ENCODE peak calls at places on chromosomes 13 and 19, in seven cellular contexts. Y is gastrocnemius medialis, A is IMR-90, M is GM12865, Z is Caco-2, D is fibroblast of lung, P is AG04450. B is an unnamed sample.

GRCh38 chr13:112696001-112696868 is 6.4 kb downstream of the ATP11A start:
- DNase-seq in Y (no peak), A (no peak), M (no peak), Z (peak; percentile 17), D (no peak), P (no peak), B (no peak)

GRCh38 chr13:25165664-25166063 is 6.4 kb downstream of the AMER2 start:
- DNase-seq in Y (no peak), A (no peak), M (no peak), Z (no peak), D (no peak), P (no peak), B (no peak)

GRCh38 chr19:33252971-33253370 is 27.3 kb upstream of the SLC7A10 start:
- DNase-seq in Y (no peak), A (no peak), M (no peak), Z (no peak), D (no peak), P (no peak), B (no peak)

GRCh38 chr13:76912476-76912875 is 26.3 kb upstream of the KCTD12 start:
- DNase-seq in Y (no peak), A (no peak), M (no peak), Z (no peak), D (no peak), P (no peak), B (no peak)

GRCh38 chr19:40702337-40703012 is 12.0 kb upstream of the NUMBL start:
- DNase-seq in Y (no peak), A (no peak), M (no peak), Z (no peak), D (peak; percentile 26), P (no peak), B (peak; percentile 51)

GRCh38 chr19:16112778-16113177 is 1.1 kb downstream of the RAB8A start:
- DNase-seq in Y (no peak), A (no peak), M (peak; percentile 34), Z (no peak), D (no peak), P (no peak), B (no peak)

GRCh38 chr13:38620876-38621275 is 66.0 kb upstream of the FREM2 start:
- DNase-seq in Y (no peak), A (no peak), M (no peak), Z (no peak), D (no peak), P (no peak), B (no peak)

GRCh38 chr19:2779121-2779740 is 3.8 kb downstream of the SGTA start:
- DNase-seq in Y (no peak), A (no peak), M (no peak), Z (no peak), D (no peak), P (no peak), B (no peak)

GRCh38 chr13:100203696-100204367 is 114.9 kb downstream of the PCCA start:
- DNase-seq in Y (no peak), A (peak; percentile 78), M (peak; percentile 9), Z (no peak), D (peak; percentile 89), P (no peak), B (peak; percentile 85)

GRCh38 chr19:31627824-31628223 is 278.6 kb upstream of the TSHZ3 start:
- DNase-seq in Y (no peak), A (no peak), M (no peak), Z (no peak), D (no peak), P (no peak), B (no peak)

DNA sequence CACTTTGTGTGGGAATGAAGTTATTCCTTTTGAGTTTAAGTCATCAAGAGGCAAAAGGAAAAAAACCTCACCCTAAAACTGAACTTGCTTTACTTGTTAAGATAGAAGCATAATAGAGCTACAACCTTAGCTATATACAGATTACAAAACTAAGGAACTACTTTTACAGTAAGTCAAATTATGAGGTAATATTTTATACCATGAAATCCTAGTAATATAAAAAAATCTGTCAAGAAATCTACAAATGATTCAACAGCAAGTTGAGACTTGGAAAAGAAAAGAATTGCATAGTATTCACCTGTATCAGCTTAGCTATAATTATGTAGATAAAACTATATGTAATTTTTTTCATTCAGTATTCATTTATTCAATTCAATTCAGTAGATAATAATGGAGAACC is 335.3 kb downstream of the KLF5 start:
- DNase-seq in Y (no peak), A (no peak), M (no peak), Z (no peak), D (no peak), P (no peak), B (no peak)
- H3K4me3 ChIP-seq in Y (no peak overlapping the region), A (no peak overlapping the region), M (no peak overlapping the region), Z (no peak overlapping the region), D (no peak overlapping the region), P (no peak overlapping the region), B (no peak overlapping the region)

DNA sequence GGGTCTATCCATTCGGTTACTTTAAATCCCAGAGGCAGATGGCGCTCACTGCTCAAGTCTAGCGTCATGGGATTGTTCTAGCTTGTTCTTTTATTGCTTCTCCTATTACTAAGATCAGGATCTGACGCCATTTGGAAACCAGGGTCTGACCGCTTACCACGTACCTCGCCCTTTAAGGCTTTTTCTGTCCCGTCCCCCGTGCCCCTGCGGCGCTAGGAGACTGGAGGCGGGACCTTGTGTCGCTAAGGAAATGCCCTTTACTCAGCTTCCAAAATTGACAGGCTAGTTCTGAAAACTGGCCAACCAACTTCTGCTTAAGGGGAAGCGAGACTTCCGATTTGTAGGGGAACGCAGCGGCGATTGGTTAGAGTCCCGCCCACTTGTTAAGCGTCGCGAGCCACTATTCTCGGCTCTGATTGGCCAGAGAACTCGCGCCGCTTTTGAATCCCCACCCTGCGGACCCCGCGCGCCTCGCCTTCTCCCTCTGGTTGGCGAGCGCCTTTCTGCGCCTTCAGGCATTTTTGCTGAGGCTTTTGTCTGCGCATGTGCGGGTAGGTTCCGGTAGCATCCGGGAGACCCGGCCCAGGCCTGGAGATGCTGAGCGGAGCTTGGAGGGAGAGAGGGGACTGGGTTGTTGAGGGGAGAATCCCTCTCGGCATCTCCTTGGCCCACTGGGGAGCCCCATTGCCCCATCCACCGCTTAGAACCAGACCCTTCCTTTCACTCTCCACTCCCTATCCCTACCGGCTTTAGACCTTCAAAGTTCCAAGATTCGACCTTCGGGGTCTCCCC is 3.9 kb upstream of the C19orf84 start:
- DNase-seq in Y (peak; percentile 92), A (peak; percentile 99), M (peak; percentile 100), Z (peak; percentile 98), D (peak; percentile 98), P (peak; percentile 96), B (peak; percentile 100)
- TF ChIP-seq CTCF in Y (no peak), A (no peak), M (no peak), Z (peak; percentile 1), D (peak; percentile 7), P (no peak), B (peak; percentile 46)

GRCh38 chr19:17751103-17751911 is at the start of gene FCHO1:
- DNase-seq in Y (no peak), A (no peak), M (peak; percentile 96), Z (no peak), D (no peak), P (no peak), B (no peak)

GRCh38 chr19:17749912-17750317 is 1.4 kb upstream of the FCHO1 start:
- DNase-seq in Y (no peak), A (no peak), M (no peak), Z (no peak), D (no peak), P (no peak), B (peak; percentile 22)

GRCh38 chr19:17753976-17754375 is 2.7 kb downstream of the FCHO1 start:
- DNase-seq in Y (no peak), A (no peak), M (no peak), Z (no peak), D (no peak), P (no peak), B (no peak)

GRCh38 chr19:17752865-17753639 is 1.8 kb downstream of the FCHO1 start:
- DNase-seq in Y (no peak), A (no peak), M (no peak), Z (no peak), D (no peak), P (no peak), B (no peak)

GRCh38 chr19:17751912-17752273 is 616 bp downstream of the FCHO1 start:
- DNase-seq in Y (no peak), A (no peak), M (peak; percentile 64), Z (no peak), D (no peak), P (no peak), B (no peak)
- H3K4me3 ChIP-seq in Y (no peak overlapping the region), A (no peak overlapping the region), M (peak overlapping the region; percentile 86), Z (no peak overlapping the region), D (no peak overlapping the region), P (no peak overlapping the region), B (no peak overlapping the region)

GRCh38 chr19:48025480-48025879 is 18.4 kb downstream of the CABP5 start:
- DNase-seq in Y (no peak), A (no peak), M (no peak), Z (no peak), D (no peak), P (no peak), B (no peak)

GRCh38 chr19:48023518-48023917 is 20.4 kb downstream of the CABP5 start:
- DNase-seq in Y (no peak), A (no peak), M (no peak), Z (no peak), D (no peak), P (no peak), B (no peak)

GRCh38 chr19:48023011-48023410 is 20.9 kb downstream of the CABP5 start:
- DNase-seq in Y (no peak), A (no peak), M (no peak), Z (no peak), D (no peak), P (no peak), B (no peak)
- TF ChIP-seq CTCF in Y (no peak), A (no peak), M (no peak), Z (no peak), D (no peak), P (no peak), B (no peak)

DNA sequence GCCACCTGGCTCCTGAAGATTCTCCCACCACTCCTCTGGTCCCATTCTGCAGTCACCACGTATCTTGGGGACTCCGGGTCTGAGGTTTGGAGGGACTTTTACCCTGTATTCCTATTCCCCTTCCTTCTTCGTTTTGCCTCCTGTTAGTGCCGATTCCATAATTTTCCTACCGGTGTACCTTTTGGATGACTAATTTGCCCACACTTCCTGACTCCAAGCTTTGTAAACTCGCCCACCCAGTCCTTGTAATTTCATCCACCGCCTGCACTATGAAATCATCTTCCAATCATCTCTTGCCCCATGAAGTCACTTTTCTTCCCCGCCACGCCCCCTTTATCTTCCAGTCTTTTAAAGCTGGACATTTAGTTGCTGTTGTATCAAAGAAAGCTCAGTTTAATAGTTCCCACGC is 572 bp downstream of the UCHL3 start:
- DNase-seq in Y (no peak), A (peak; percentile 87), M (peak; percentile 26), Z (peak; percentile 44), D (peak; percentile 90), P (peak; percentile 48), B (peak; percentile 86)
- H3K4me3 ChIP-seq in Y (peak overlapping the region; percentile 82), A (peak overlapping the region; percentile 83), M (peak overlapping the region; percentile 94), Z (peak overlapping the region; percentile 85), D (peak overlapping the region; percentile 99), P (peak overlapping the region; percentile 93), B (peak overlapping the region; percentile 89)

GRCh38 chr19:13151605-13152355 is 1.6 kb downstream of the IER2 start:
- DNase-seq in Y (peak; percentile 95), A (peak; percentile 96), M (peak; percentile 98), Z (peak; percentile 96), D (peak; percentile 94), P (peak; percentile 94), B (peak; percentile 98)
- TF ChIP-seq CTCF in Y (no peak), A (peak; percentile 36), M (no peak), Z (peak; percentile 25), D (no peak), P (peak; percentile 30), B (peak; percentile 21)

GRCh38 chr19:1210227-1210538 is 4.6 kb downstream of the STK11 start:
- DNase-seq in Y (no peak), A (no peak), M (no peak), Z (no peak), D (peak; percentile 37), P (no peak), B (no peak)
- H3K4me3 ChIP-seq in Y (no peak overlapping the region), A (no peak overlapping the region), M (no peak overlapping the region), Z (no peak overlapping the region), D (no peak overlapping the region), P (no peak overlapping the region), B (no peak overlapping the region)

B was measured in choroid plexus epithelial cell.